ENCODE peak calls at places on chromosomes 7 and 10, in eight cellular contexts. N is heart right ventricle; M is iPS-NIHi11; H is germinal center; Z is activated CD8-positive, alpha-beta T cell treated with anti-CD3 and anti-CD28 coated beads, Interleukin-2, amount 10 ng/mL, durations not matched to agents 7 days and 5 days; S is amniotic epithelial cell; J is natural killer cell; C is stimulated activated CD8-positive, alpha-beta memory T cell treated with anti-CD3 and anti-CD28 coated beads, Interleukin-15, amount 100 ng/mL, for 24 hours. W is an unnamed sample.

GRCh38 chr7:114182837-114183236 is 231.8 kb upstream of the FOXP2 start:
- DNase-seq in N (no peak), M (peak; percentile 5), S (no peak), C (no peak), J (no peak), H (no peak), Z (no peak), W (no peak)

GRCh38 chr10:80491251-80492102 is 37.4 kb downstream of the TSPAN14 start:
- DNase-seq in N (no peak), Z (no peak), H (no peak), M (no peak), S (peak; percentile 25), J (no peak), C (no peak), W (no peak)

GRCh38 chr10:18397886-18398285 is 253.5 kb downstream of the NSUN6 start:
- DNase-seq in C (no peak), N (no peak), M (no peak), J (no peak), S (no peak), Z (no peak), H (no peak), W (no peak)

GRCh38 chr10:84008878-84009277 is 130.4 kb upstream of the GHITM start:
- DNase-seq in M (peak; percentile 71), J (no peak), N (peak; percentile 16), H (peak; percentile 39), C (peak; percentile 15), S (no peak), Z (peak; percentile 51), W (no peak)

GRCh38 chr7:133040617-133041016 is 41.3 kb downstream of the CHCHD3 start:
- DNase-seq in N (no peak), J (no peak), H (no peak), C (no peak), M (no peak), S (no peak), Z (no peak), W (no peak)

GRCh38 chr10:101139421-101139911 is 8.4 kb downstream of the TLX1 start:
- DNase-seq in H (no peak), M (no peak), N (no peak), J (no peak), C (no peak), S (no peak), Z (no peak), W (no peak)

GRCh38 chr7:124411796-124412195 is 353.8 kb downstream of the GPR37 start:
- DNase-seq in Z (no peak), S (no peak), C (no peak), J (no peak), M (no peak), H (no peak), N (peak; percentile 5), W (no peak)

GRCh38 chr7:77866791-77867190 is 68.2 kb downstream of the PHTF2 start:
- DNase-seq in J (no peak), M (no peak), C (no peak), N (no peak), Z (no peak), S (peak; percentile 77), H (no peak), W (no peak)

GRCh38 chr10:116606061-116606483 is 14.7 kb upstream of the PNLIPRP2 start:
- DNase-seq in N (no peak), H (no peak), S (no peak), J (no peak), Z (no peak), M (no peak), C (no peak), W (no peak)

GRCh38 chr7:34425194-34425593 is 232.8 kb upstream of the NPSR1 start:
- DNase-seq in N (no peak), J (no peak), H (no peak), S (no peak), C (no peak), M (no peak), Z (no peak), W (no peak)

GRCh38 chr7:6271694-6272371 is 591 bp downstream of the CYTH3 start:
- DNase-seq in M (no peak), N (peak; percentile 43), C (peak; percentile 4), J (peak; percentile 19), H (peak; percentile 42), Z (peak; percentile 26), S (no peak), W (no peak)

GRCh38 chr10:72276013-72276387 is 2.3 kb downstream of the DDIT4 start:
- DNase-seq in M (no peak), J (no peak), H (no peak), C (no peak), Z (peak; percentile 41), N (no peak), S (peak; percentile 35), W (no peak)

GRCh38 chr7:107697246-107698044 is 36.8 kb downstream of the SLC26A4 start:
- DNase-seq in Z (no peak), S (no peak), C (no peak), M (no peak), H (no peak), N (no peak), J (no peak), W (no peak)

GRCh38 chr10:77555591-77556212 is 81.9 kb downstream of the KCNMA1 start:
- DNase-seq in J (no peak), H (no peak), N (no peak), M (no peak), S (peak; percentile 44), C (no peak), Z (no peak), W (no peak)

GRCh38 chr10:59905735-59906416 is 480 bp downstream of the CCDC6 start:
- DNase-seq in H (peak; percentile 27), N (peak; percentile 17), S (no peak), J (no peak), Z (no peak), C (no peak), M (no peak), W (no peak)

GRCh38 chr10:95661818-95662217 is 5.3 kb upstream of the ALDH18A1 start:
- DNase-seq in C (no peak), H (no peak), J (no peak), M (no peak), S (no peak), Z (no peak), N (no peak), W (no peak)

GRCh38 chr7:38744746-38745145 is 113.6 kb upstream of the AMPH start:
- DNase-seq in N (no peak), J (no peak), C (no peak), H (no peak), M (no peak), Z (no peak), S (peak; percentile 70), W (no peak)

W was measured in iPS DF 19.7.